ENCODE peak calls at places on chromosomes 4 and X, in four cellular contexts. W is glomerular endothelial cell, H is AG08396, G is iPS DF 6.9. T is an unnamed sample.

GRCh38 chrX:84046403-84046984 is 141.5 kb downstream of the RPS6KA6 start:
- DNase-seq in G (peak), W (no peak), H (peak), T (peak)

GRCh38 chrX:30060718-30061117 is 154.6 kb upstream of the MAGEB2 start:
- DNase-seq in G (peak), H (no peak), W (no peak), T (peak)

GRCh38 chr4:77586953-77587383 is 18.7 kb upstream of the CXCL13 start:
- DNase-seq in H (no peak), W (no peak), G (no peak), T (no peak)

GRCh38 chr4:55791666-55792065 is 27.9 kb upstream of the EXOC1L start:
- DNase-seq in G (no peak), W (no peak), H (no peak), T (no peak)

GRCh38 chrX:15087747-15088146 is 182.1 kb downstream of the ASB9 start:
- DNase-seq in H (no peak), G (no peak), W (no peak), T (no peak)

GRCh38 chr4:138039010-138039409 is 203.1 kb downstream of the SLC7A11 start:
- DNase-seq in G (no peak), H (peak), W (no peak), T (no peak)

GRCh38 chrX:87583679-87584078 is 66.1 kb downstream of the KLHL4 start:
- DNase-seq in W (no peak), H (no peak), G (peak), T (peak)

GRCh38 chr4:67933755-67934154 is 29.5 kb downstream of the TMPRSS11A start:
- DNase-seq in W (no peak), H (no peak), G (no peak), T (no peak)

GRCh38 chr4:186137193-186137792 is 32.8 kb downstream of the FAM149A start:
- DNase-seq in G (no peak), W (no peak), H (peak), T (no peak)

GRCh38 chrX:50769389-50770063 is 44.5 kb downstream of the SHROOM4 start:
- DNase-seq in W (no peak), G (no peak), H (no peak), T (no peak)

GRCh38 chrX:29870608-29871007 is 344.8 kb upstream of the MAGEB2 start:
- DNase-seq in W (no peak), G (no peak), H (no peak), T (no peak)

GRCh38 chr4:126213996-126214395 is 899.2 kb downstream of the FAT4 start:
- DNase-seq in G (no peak), W (no peak), H (no peak), T (no peak)

GRCh38 chrX:1656379-1656778 is 41.5 kb downstream of the ASMT start:
- DNase-seq in G (no peak), H (no peak), W (no peak), T (no peak)

GRCh38 chrX:136130931-136131843 is 16.1 kb upstream of the FHL1 start:
- DNase-seq in W (peak), G (no peak), H (no peak), T (no peak)

GRCh38 chr4:83716874-83717273 is 181.0 kb downstream of the GPAT3 start:
- DNase-seq in H (no peak), W (no peak), G (no peak), T (no peak)

GRCh38 chr4:77538574-77539157 is 67.0 kb upstream of the CXCL13 start:
- DNase-seq in G (no peak), H (no peak), W (no peak), T (no peak)

GRCh38 chrX:111360839-111361238 is 51.2 kb downstream of the DCX start:
- DNase-seq in G (no peak), W (no peak), H (no peak), T (peak)

GRCh38 chr4:14196141-14196540 is 568.6 kb upstream of the BOD1L1 start:
- DNase-seq in W (peak), G (peak), H (peak), T (peak)

GRCh38 chrX:11757729-11758399 is at the start of gene MSL3:
- DNase-seq in H (peak), W (no peak), G (no peak), T (peak)

GRCh38 chr4:104416725-104417363 is 77.8 kb downstream of the CXXC4 start:
- DNase-seq in H (no peak), W (no peak), G (no peak), T (peak)

GRCh38 chrX:116009871-116010710 is 160.5 kb upstream of the AGTR2 start:
- DNase-seq in W (no peak), G (no peak), H (no peak), T (peak)